ENCODE peak calls at places on chromosomes 4 and X, in six cellular contexts. C is H1, V is mesenchymal stem cell, G is IMR-90, I is H9, N is neuronal stem cell. S is an unnamed sample.

GRCh38 chrX:51148848-51149247 is 183.8 kb upstream of the NUDT10 start:
- DNase-seq in C (peak; percentile 9), V (no peak), G (no peak), I (peak; percentile 60), N (no peak), S (peak; percentile 61)

GRCh38 chr4:132101526-132101925 is 1047.6 kb upstream of the PCDH10 start:
- DNase-seq in C (no peak), V (peak; percentile 32), G (peak; percentile 70), I (no peak), N (no peak), S (peak; percentile 40)

GRCh38 chr4:76485450-76485849 is 50.4 kb downstream of the SHROOM3 start:
- DNase-seq in C (peak; percentile 13), V (peak; percentile 5), G (no peak), I (peak; percentile 45), N (no peak), S (peak; percentile 9)

GRCh38 chr4:139858436-139859225 is 193.0 kb downstream of the MGST2 start:
- DNase-seq in C (no peak), V (no peak), G (no peak), I (no peak), N (no peak), S (peak; percentile 16)

GRCh38 chrX:37000140-37000539 is 8.0 kb upstream of the FAM47C start:
- DNase-seq in C (no peak), V (no peak), G (no peak), I (no peak), N (no peak), S (no peak)

GRCh38 chr4:22672944-22673343 is 19.8 kb upstream of the GBA3 start:
- DNase-seq in C (no peak), V (no peak), G (no peak), I (no peak), N (no peak), S (no peak)

GRCh38 chr4:77110707-77111106 is 34.9 kb upstream of the CCNI start:
- DNase-seq in C (no peak), V (no peak), G (no peak), I (no peak), N (no peak), S (no peak)

GRCh38 chr4:111806331-111806730 is 338.9 kb upstream of the FAM241A start:
- DNase-seq in C (peak; percentile 15), V (no peak), G (no peak), I (peak; percentile 64), N (no peak), S (peak; percentile 56)

GRCh38 chr4:54185871-54186270 is 43.2 kb upstream of the PDGFRA start:
- DNase-seq in C (no peak), V (no peak), G (no peak), I (no peak), N (no peak), S (peak; percentile 66)

GRCh38 chrX:67585401-67585800 is 41.6 kb downstream of the AR start:
- DNase-seq in C (no peak), V (no peak), G (peak; percentile 3), I (no peak), N (no peak), S (peak; percentile 1)

GRCh38 chrX:40922307-40922706 is 162.9 kb upstream of the USP9X start:
- DNase-seq in C (no peak), V (peak; percentile 55), G (peak; percentile 44), I (peak; percentile 71), N (no peak), S (peak; percentile 58)

GRCh38 chrX:79325263-79325958 is 41.7 kb downstream of the ITM2A start:
- DNase-seq in C (no peak), V (no peak), G (no peak), I (peak; percentile 48), N (no peak), S (no peak)

GRCh38 chr4:3404546-3404945 is 37.2 kb upstream of the HGFAC start:
- DNase-seq in C (no peak), V (no peak), G (no peak), I (no peak), N (no peak), S (no peak)

GRCh38 chr4:69759189-69759604 is 1.2 kb downstream of the SULT1B1 start:
- DNase-seq in C (no peak), V (no peak), G (no peak), I (no peak), N (no peak), S (no peak)

GRCh38 chr4:120034913-120035312 is 31.7 kb downstream of the MAD2L1 start:
- DNase-seq in C (no peak), V (no peak), G (peak; percentile 29), I (no peak), N (no peak), S (peak; percentile 83)

GRCh38 chr4:36285784-36286480 is 4.5 kb downstream of the DTHD1 start:
- DNase-seq in C (no peak), V (no peak), G (no peak), I (no peak), N (no peak), S (no peak)

GRCh38 chrX:124378643-124379042 is 32.3 kb downstream of the SH2D1A start:
- DNase-seq in C (no peak), V (no peak), G (no peak), I (no peak), N (no peak), S (no peak)

GRCh38 chr4:109067509-109068205 is 234.8 kb downstream of the COL25A1 start:
- DNase-seq in C (no peak), V (peak; percentile 33), G (peak; percentile 68), I (no peak), N (no peak), S (no peak)

GRCh38 chrX:39222361-39223113 is 421.3 kb downstream of the MID1IP1 start:
- DNase-seq in C (no peak), V (no peak), G (no peak), I (no peak), N (no peak), S (no peak)

GRCh38 chrX:12967711-12968465 is 7.0 kb upstream of the TMSB4X start:
- DNase-seq in C (no peak), V (no peak), G (no peak), I (no peak), N (no peak), S (no peak)

GRCh38 chrX:153948847-153949819 is 4.7 kb upstream of the RENBP start:
- DNase-seq in C (no peak), V (no peak), G (no peak), I (no peak), N (no peak), S (no peak)

GRCh38 chrX:49041683-49042529 is 1.3 kb downstream of the TFE3 start:
- DNase-seq in C (no peak), V (peak; percentile 68), G (peak; percentile 73), I (no peak), N (no peak), S (peak; percentile 39)

GRCh38 chr4:167614866-167615265 is 380.6 kb upstream of the SPOCK3 start:
- DNase-seq in C (no peak), V (no peak), G (no peak), I (no peak), N (no peak), S (peak; percentile 51)

GRCh38 chr4:15729910-15730533 is 27.2 kb downstream of the BST1 start:
- DNase-seq in C (no peak), V (peak; percentile 57), G (peak; percentile 53), I (no peak), N (peak; percentile 29), S (peak; percentile 29)

DNA sequence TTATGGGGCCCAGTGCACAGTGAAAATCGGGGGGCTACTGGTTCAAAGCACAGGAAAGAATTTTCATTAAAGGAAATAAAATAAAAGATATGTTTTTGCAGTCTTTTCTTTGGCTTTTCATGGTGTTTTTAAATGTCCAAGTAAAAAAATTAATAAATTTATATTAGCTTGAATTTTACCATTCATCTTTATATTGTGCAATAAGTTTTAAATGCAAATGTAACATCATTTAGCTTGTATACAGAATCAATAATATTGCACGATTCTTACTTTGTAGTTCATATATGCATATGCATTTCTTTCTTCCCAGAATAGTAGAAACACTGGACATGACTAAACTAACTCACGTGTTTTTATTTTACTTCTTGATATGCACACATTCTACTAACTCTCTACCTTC is 31.0 kb downstream of the AREG start:
- DNase-seq in C (no peak), V (no peak), G (no peak), I (no peak), N (no peak), S (no peak)
- H2BK120ac ChIP-seq in C (no peak overlapping the region), V (no peak overlapping the region), G (no peak overlapping the region), I (no peak overlapping the region), N (no peak overlapping the region), S (no peak overlapping the region)

DNA sequence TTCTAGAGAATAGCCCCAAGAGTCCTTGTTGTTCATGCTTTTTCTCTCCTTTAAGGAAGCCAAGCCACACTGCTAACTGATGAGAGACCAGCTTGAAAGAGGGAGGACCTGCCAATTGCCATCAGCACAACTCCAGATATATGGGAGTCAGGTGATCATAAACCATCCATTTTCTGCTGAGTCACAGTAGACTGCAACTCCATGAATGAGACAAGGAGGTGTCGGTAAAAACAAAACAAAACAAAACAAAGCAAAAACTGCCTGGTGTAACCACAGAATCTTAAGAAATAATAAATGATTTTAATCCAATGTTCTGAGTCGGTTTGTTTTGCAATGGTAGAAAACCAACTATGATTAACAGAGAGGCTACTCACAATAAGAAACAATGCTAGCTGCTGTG is 837.3 kb downstream of the PCDH7 start:
- DNase-seq in C (no peak), V (no peak), G (no peak), I (no peak), N (no peak), S (no peak)
- H2AFZ ChIP-seq in C (peak overlapping the region; percentile 70), V (no peak overlapping the region), G (no peak overlapping the region), I (no peak overlapping the region), N (peak overlapping the region; percentile 27), S (no peak overlapping the region)

DNA sequence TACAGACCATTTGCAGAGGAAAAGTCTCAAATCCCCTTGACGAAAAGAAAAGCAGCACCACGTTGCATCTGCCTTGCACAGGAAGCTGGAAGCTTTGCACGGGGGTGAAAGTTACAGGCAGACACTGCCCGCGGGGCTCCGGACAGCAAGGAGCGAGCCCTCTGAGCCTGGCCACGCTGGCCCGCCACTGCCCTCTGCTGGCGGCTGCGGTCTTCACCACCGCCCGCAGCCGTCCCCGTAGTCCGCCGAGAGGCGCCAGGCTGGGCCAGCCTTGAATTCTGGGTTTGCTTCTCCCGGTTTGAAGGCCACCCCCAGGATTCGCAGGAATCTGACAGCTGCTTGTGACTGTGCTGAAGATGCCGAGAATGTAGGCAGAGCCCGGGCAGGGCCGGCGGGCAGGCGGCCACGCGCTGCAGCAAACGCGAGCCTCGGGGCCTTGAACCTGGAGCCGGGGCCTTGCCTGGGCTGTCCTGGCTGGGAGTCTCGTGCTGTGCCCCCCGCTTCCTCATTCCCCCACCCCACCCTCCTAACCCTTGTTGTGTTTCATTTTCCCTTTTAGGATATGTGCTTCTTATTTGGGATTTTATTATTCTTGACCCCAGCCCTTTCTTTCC is 49.2 kb downstream of the ENPP6 start:
- DNase-seq in C (peak; percentile 77), V (peak; percentile 59), G (peak; percentile 47), I (peak; percentile 90), N (peak; percentile 64), S (peak; percentile 68)
- H3K4me2 ChIP-seq in C (peak overlapping the region; percentile 55), V (peak overlapping the region; percentile 38), G (peak overlapping the region; percentile 40), I (peak overlapping the region; percentile 35), N (peak overlapping the region; percentile 46), S (peak overlapping the region; percentile 28)

GRCh38 chr4:103054030-103054429 is 22.5 kb downstream of the SLC9B2 start:
- DNase-seq in C (no peak), V (no peak), G (no peak), I (no peak), N (no peak), S (no peak)

GRCh38 chr4:103046416-103047290 is 27.1 kb upstream of the SLC9B1 start:
- DNase-seq in C (no peak), V (peak; percentile 59), G (peak; percentile 46), I (peak; percentile 41), N (peak; percentile 21), S (no peak)

GRCh38 chr4:103050736-103051436 is 25.7 kb downstream of the SLC9B2 start:
- DNase-seq in C (no peak), V (no peak), G (peak; percentile 30), I (no peak), N (no peak), S (no peak)

GRCh38 chr4:103052779-103053178 is 23.8 kb downstream of the SLC9B2 start:
- DNase-seq in C (no peak), V (no peak), G (no peak), I (no peak), N (no peak), S (no peak)

GRCh38 chr4:103052145-103052544 is 24.4 kb downstream of the SLC9B2 start:
- DNase-seq in C (no peak), V (no peak), G (no peak), I (no peak), N (no peak), S (no peak)
- H2BK120ac ChIP-seq in C (no peak overlapping the region), V (no peak overlapping the region), G (no peak overlapping the region), I (no peak overlapping the region), N (no peak overlapping the region), S (no peak overlapping the region)

S was measured in trophoblast cell.